ENCODE peak calls at places on chromosomes 2 and 18, in four cellular contexts. One of them, this sample, is unnamed.

GRCh38 chr2:8239402-8240127 is 442.3 kb upstream of the ID2 start:
- DNase-seq in HEK293T: no peak
- DNase-seq in K562: no peak
- DNase-seq in H1: peak
- DNase-seq in this sample: no peak

GRCh38 chr2:127161176-127162136 is 54.5 kb upstream of the BIN1 start:
- DNase-seq in HEK293T: no peak
- DNase-seq in K562: no peak
- DNase-seq in H1: no peak
- DNase-seq in this sample: no peak

GRCh38 chr2:97011977-97012569 is 25.7 kb upstream of the FAM178B start:
- DNase-seq in HEK293T: no peak
- DNase-seq in K562: no peak
- DNase-seq in H1: no peak
- DNase-seq in this sample: no peak

GRCh38 chr2:68463287-68463877 is 3.7 kb downstream of the FBXO48 start:
- DNase-seq in HEK293T: peak
- DNase-seq in K562: peak
- DNase-seq in H1: no peak
- DNase-seq in this sample: no peak

GRCh38 chr2:22209545-22209944 is 1085.8 kb downstream of the TDRD15 start:
- DNase-seq in HEK293T: no peak
- DNase-seq in K562: no peak
- DNase-seq in H1: no peak
- DNase-seq in this sample: no peak

GRCh38 chr2:27211241-27211942 is 449 bp upstream of the ATRAID start:
- DNase-seq in HEK293T: peak
- DNase-seq in K562: peak
- DNase-seq in H1: no peak
- DNase-seq in this sample: peak

GRCh38 chr2:172052000-172052983 is 33.0 kb upstream of the DLX1 start:
- DNase-seq in HEK293T: no peak
- DNase-seq in K562: no peak
- DNase-seq in H1: no peak
- DNase-seq in this sample: no peak

GRCh38 chr2:43083710-43084698 is 142.4 kb downstream of the ZFP36L2 start:
- DNase-seq in HEK293T: no peak
- DNase-seq in K562: peak
- DNase-seq in H1: no peak
- DNase-seq in this sample: no peak

GRCh38 chr2:109604597-109604996 is 9.2 kb downstream of the SEPTIN10 start:
- DNase-seq in HEK293T: no peak
- DNase-seq in K562: no peak
- DNase-seq in H1: no peak
- DNase-seq in this sample: no peak

GRCh38 chr2:3270095-3270478 is 107.5 kb downstream of the EIPR1 start:
- DNase-seq in HEK293T: no peak
- DNase-seq in K562: no peak
- DNase-seq in H1: no peak
- DNase-seq in this sample: no peak

GRCh38 chr2:88919087-88919738 is 227.7 kb downstream of the RPIA start:
- DNase-seq in HEK293T: peak
- DNase-seq in K562: no peak
- DNase-seq in H1: no peak
- DNase-seq in this sample: no peak

GRCh38 chr2:201149064-201149820 is 33.3 kb downstream of the CFLAR start:
- DNase-seq in HEK293T: no peak
- DNase-seq in K562: no peak
- DNase-seq in H1: no peak
- DNase-seq in this sample: no peak

GRCh38 chr2:38375711-38376345 is 1.2 kb downstream of the ATL2 start:
- DNase-seq in HEK293T: peak
- DNase-seq in K562: no peak
- DNase-seq in H1: no peak
- DNase-seq in this sample: peak

GRCh38 chr2:221708916-221709315 is 136.8 kb upstream of the EPHA4 start:
- DNase-seq in HEK293T: no peak
- DNase-seq in K562: no peak
- DNase-seq in H1: no peak
- DNase-seq in this sample: no peak

DNA sequence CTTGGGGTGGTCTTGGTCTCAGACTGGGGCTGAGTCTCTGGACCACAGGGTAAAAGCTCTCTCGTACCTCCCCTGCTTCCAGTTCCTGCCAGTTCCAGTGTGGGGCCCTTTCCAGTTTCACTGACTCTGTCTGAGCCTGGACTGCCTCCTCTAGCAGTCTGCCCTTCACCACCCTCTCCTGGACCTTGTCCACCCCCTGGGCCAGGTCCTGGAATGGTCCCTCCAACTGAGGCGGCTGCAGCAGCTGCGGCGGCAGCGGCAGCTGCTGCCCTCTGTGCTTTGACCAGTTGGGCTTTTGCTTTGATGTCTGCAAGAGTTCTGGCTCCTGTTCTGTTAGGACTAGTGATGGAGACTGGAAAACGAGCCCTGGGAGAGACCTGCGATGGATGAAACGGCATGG is 70.7 kb upstream of the DTNB start:
- DNase-seq in HEK293T: no peak
- DNase-seq in K562: no peak
- DNase-seq in H1: no peak
- DNase-seq in this sample: no peak
- TF ChIP-seq SP1 in HEK293T: no peak
- TF ChIP-seq SP1 in K562: no peak
- TF ChIP-seq SP1 in H1: no peak
- TF ChIP-seq SP1 in this sample: no peak

GRCh38 chr2:168702579-168702978 is 99.9 kb upstream of the NOSTRIN start:
- DNase-seq in HEK293T: no peak
- DNase-seq in K562: no peak
- DNase-seq in H1: no peak
- DNase-seq in this sample: no peak

GRCh38 chr2:168705534-168706470 is 96.6 kb upstream of the NOSTRIN start:
- DNase-seq in HEK293T: peak
- DNase-seq in K562: no peak
- DNase-seq in H1: no peak
- DNase-seq in this sample: no peak

GRCh38 chr2:168700615-168701245 is 101.7 kb upstream of the NOSTRIN start:
- DNase-seq in HEK293T: no peak
- DNase-seq in K562: no peak
- DNase-seq in H1: no peak
- DNase-seq in this sample: no peak

GRCh38 chr2:168706806-168707205 is 95.6 kb upstream of the NOSTRIN start:
- DNase-seq in HEK293T: no peak
- DNase-seq in K562: no peak
- DNase-seq in H1: no peak
- DNase-seq in this sample: no peak

DNA sequence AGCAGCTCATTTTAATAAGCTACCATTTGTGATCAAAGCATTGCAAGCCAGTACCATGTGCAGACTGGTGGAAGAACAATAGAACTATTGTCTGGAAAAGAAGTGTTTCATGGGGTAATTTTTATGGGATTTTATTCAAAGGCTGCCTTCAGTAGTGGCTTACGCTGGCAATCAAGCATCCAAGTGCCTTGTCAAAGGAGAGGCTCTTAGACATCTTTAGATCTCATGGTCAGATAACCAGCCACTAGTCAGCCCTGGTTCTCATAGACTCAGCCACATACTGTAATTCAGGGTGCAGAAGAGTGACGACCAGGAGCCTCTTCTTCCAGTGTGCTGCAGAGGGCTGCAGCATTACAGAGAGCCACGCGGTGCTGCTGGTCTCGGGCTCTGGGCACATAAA is 98.5 kb upstream of the NOSTRIN start:
- DNase-seq in HEK293T: no peak
- DNase-seq in K562: no peak
- DNase-seq in H1: no peak
- DNase-seq in this sample: no peak
- TF ChIP-seq SP1 in HEK293T: no peak
- TF ChIP-seq SP1 in K562: no peak
- TF ChIP-seq SP1 in H1: no peak
- TF ChIP-seq SP1 in this sample: no peak

GRCh38 chr2:45182667-45183620 is 173.7 kb upstream of the SIX2 start:
- DNase-seq in HEK293T: no peak
- DNase-seq in K562: no peak
- DNase-seq in H1: no peak
- DNase-seq in this sample: no peak
- TF ChIP-seq SP1 in HEK293T: no peak
- TF ChIP-seq SP1 in K562: no peak
- TF ChIP-seq SP1 in H1: no peak
- TF ChIP-seq SP1 in this sample: no peak

DNA sequence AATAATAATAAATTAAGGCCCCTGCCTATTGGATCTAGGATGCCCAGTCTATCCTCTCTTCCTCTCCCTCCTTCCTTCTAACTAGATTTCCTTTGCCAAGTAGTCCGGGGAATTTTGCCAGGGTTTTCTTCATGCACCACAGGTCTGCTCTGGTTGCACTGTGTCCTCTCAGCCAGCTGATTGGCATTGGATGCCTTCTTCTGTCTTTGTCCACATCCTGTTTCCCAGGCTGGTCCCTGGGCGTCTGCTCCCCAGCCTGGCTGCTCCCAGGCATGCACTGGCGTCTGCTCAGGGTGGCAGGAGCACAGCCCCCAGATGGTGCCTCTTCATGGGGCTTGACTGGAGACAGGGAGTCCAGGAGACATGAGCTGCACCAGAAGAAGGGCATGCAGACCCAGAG is 66.4 kb downstream of the GALR1 start:
- DNase-seq in HEK293T: no peak
- DNase-seq in K562: no peak
- DNase-seq in H1: no peak
- DNase-seq in this sample: no peak
- TF ChIP-seq SP1 in HEK293T: no peak
- TF ChIP-seq SP1 in K562: no peak
- TF ChIP-seq SP1 in H1: no peak
- TF ChIP-seq SP1 in this sample: no peak

DNA sequence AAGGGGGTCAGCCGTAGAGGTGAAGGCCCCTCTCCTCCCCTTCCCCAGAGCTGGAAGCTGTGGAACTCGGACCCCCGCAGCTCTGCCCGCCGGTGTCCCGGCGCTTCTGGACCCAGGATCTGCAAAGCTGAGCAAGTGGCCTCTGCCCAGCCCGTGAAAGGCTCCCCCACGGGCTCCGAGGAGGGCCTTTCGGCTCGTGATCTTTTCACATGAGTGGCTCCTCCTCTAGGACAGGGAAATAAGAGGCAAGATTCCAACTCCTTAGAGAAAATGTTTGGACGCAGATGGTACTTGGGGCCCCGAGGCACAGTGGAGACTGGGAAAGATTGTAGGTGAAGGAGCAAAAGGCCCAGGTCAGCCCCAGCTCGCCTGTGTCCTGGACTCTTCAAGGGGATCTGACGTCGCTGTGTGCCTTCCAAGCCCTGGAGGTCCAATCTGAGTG is 48.2 kb upstream of the SP3 start:
- DNase-seq in HEK293T: no peak
- DNase-seq in K562: no peak
- DNase-seq in H1: no peak
- DNase-seq in this sample: peak
- TF ChIP-seq SP1 in HEK293T: no peak
- TF ChIP-seq SP1 in K562: no peak
- TF ChIP-seq SP1 in H1: no peak
- TF ChIP-seq SP1 in this sample: no peak

This sample was measured in WTC11.